ENCODE peak calls at places on chromosomes 1 and 21, in seven cellular contexts. I is H9, D is psoas muscle, T is prostate gland, U is MM.1S, S is neural progenitor cell, K is lung. Y is an unnamed sample.

GRCh38 chr1:202861420-202862121 is 27.4 kb downstream of the RABIF start:
- DNase-seq in I (peak; percentile 97), D (peak; percentile 95), T (peak; percentile 95), U (peak; percentile 88), S (peak; percentile 97), K (peak; percentile 92), Y (peak; percentile 94)

GRCh38 chr1:204465469-204466415 is 28.9 kb downstream of the PIK3C2B start:
- DNase-seq in I (no peak), D (peak; percentile 56), T (no peak), U (no peak), S (no peak), K (no peak), Y (no peak)

GRCh38 chr1:63557365-63557987 is 34.2 kb downstream of the EFCAB7 start:
- DNase-seq in I (peak; percentile 34), D (no peak), T (no peak), U (peak; percentile 54), S (peak; percentile 56), K (no peak), Y (no peak)

GRCh38 chr1:18466676-18467075 is 14.1 kb upstream of the KLHDC7A start:
- DNase-seq in I (no peak), D (no peak), T (no peak), U (no peak), S (no peak), K (no peak), Y (no peak)

GRCh38 chr1:77906624-77907023 is 18.2 kb downstream of the NEXN start:
- DNase-seq in I (no peak), D (no peak), T (no peak), U (no peak), S (no peak), K (no peak), Y (no peak)

GRCh38 chr21:35427320-35428040 is 378.4 kb upstream of the RUNX1 start:
- DNase-seq in I (no peak), D (no peak), T (no peak), U (no peak), S (no peak), K (no peak), Y (peak; percentile 76)

GRCh38 chr1:244341455-244342450 is 110.0 kb downstream of the ADSS2 start:
- DNase-seq in I (peak; percentile 86), D (no peak), T (peak; percentile 62), U (no peak), S (peak; percentile 51), K (peak; percentile 31), Y (no peak)

GRCh38 chr1:60978421-60979357 is 103.7 kb upstream of the NFIA start:
- DNase-seq in I (peak; percentile 46), D (peak; percentile 59), T (peak; percentile 12), U (peak; percentile 45), S (no peak), K (peak; percentile 39), Y (no peak)

GRCh38 chr1:74010206-74010605 is 187.8 kb downstream of the LRRIQ3 start:
- DNase-seq in I (peak; percentile 24), D (no peak), T (no peak), U (peak; percentile 74), S (no peak), K (no peak), Y (no peak)

GRCh38 chr21:35520869-35521268 is 471.8 kb upstream of the RUNX1 start:
- DNase-seq in I (no peak), D (no peak), T (no peak), U (no peak), S (no peak), K (no peak), Y (no peak)

GRCh38 chr1:167659440-167659839 is 29.4 kb downstream of the RCSD1 start:
- DNase-seq in I (no peak), D (no peak), T (no peak), U (no peak), S (no peak), K (no peak), Y (no peak)

GRCh38 chr1:24906760-24907490 is 23.2 kb downstream of the RUNX3 start:
- DNase-seq in I (peak; percentile 21), D (no peak), T (no peak), U (no peak), S (no peak), K (no peak), Y (no peak)

GRCh38 chr21:17498586-17498985 is 14.3 kb upstream of the CXADR start:
- DNase-seq in I (no peak), D (no peak), T (peak; percentile 14), U (no peak), S (no peak), K (no peak), Y (no peak)

GRCh38 chr1:89675677-89676076 is 42.8 kb downstream of the LRRC8C start:
- DNase-seq in I (no peak), D (no peak), T (no peak), U (no peak), S (no peak), K (no peak), Y (no peak)

GRCh38 chr1:79587229-79587628 is 580.7 kb upstream of the ADGRL4 start:
- DNase-seq in I (no peak), D (no peak), T (no peak), U (no peak), S (no peak), K (no peak), Y (no peak)

GRCh38 chr1:164261691-164262240 is 297.2 kb upstream of the PBX1 start:
- DNase-seq in I (no peak), D (no peak), T (no peak), U (no peak), S (no peak), K (no peak), Y (no peak)

GRCh38 chr1:145990249-145991097 is 5.9 kb downstream of the TXNIP start:
- DNase-seq in I (no peak), D (peak; percentile 81), T (no peak), U (no peak), S (no peak), K (no peak), Y (no peak)

GRCh38 chr1:223832637-223832943 is 13.2 kb downstream of the TP53BP2 start:
- DNase-seq in I (no peak), D (no peak), T (no peak), U (no peak), S (no peak), K (no peak), Y (no peak)

GRCh38 chr21:46604975-46605758 is at the start of gene S100B:
- DNase-seq in I (peak; percentile 59), D (no peak), T (no peak), U (no peak), S (peak; percentile 41), K (no peak), Y (no peak)

GRCh38 chr1:33466159-33466558 is 6.3 kb upstream of the ZSCAN20 start:
- DNase-seq in I (no peak), D (no peak), T (no peak), U (no peak), S (no peak), K (no peak), Y (no peak)

GRCh38 chr1:3824650-3825049 is 28.4 kb upstream of the LRRC47 start:
- DNase-seq in I (no peak), D (no peak), T (no peak), U (no peak), S (no peak), K (no peak), Y (no peak)

GRCh38 chr1:167635233-167635648 is 5.2 kb downstream of the RCSD1 start:
- DNase-seq in I (peak; percentile 64), D (peak; percentile 73), T (no peak), U (no peak), S (peak; percentile 87), K (no peak), Y (no peak)

GRCh38 chr1:104125226-104125625 is 375.5 kb downstream of the AMY1C start:
- DNase-seq in I (no peak), D (no peak), T (no peak), U (no peak), S (no peak), K (no peak), Y (no peak)

DNA sequence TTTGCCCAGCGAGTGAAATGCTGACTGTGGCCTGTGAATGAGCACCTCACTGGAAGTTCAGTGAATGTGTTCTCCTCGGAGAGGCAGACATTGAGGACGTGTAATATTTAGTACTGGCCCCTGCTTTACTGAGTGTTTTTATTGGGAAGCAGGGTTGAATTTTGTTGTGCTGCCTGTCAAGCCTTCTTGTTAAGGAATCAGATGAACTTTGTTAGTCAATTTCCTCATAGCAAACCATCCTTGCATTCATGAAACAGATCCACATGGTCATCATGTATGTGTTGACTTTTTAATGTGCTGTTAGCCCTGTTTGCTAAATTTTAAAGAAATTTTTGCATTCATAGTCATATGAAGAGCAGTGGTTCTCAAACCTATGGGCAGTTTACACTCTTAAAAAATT is 47.9 kb downstream of the AGPAT3 start:
- DNase-seq in I (no peak), D (no peak), T (no peak), U (no peak), S (no peak), K (no peak), Y (no peak)
- TF ChIP-seq CTCF in I (no peak), D (no peak), T (no peak), U (no peak), S (no peak), K (no peak), Y (no peak)

GRCh38 chr21:42030311-42030710 is 20.2 kb upstream of the ZBTB21 start:
- DNase-seq in I (no peak), D (no peak), T (no peak), U (no peak), S (no peak), K (no peak), Y (no peak)

GRCh38 chr21:42031816-42032215 is 21.7 kb upstream of the ZBTB21 start:
- DNase-seq in I (no peak), D (no peak), T (peak; percentile 13), U (peak; percentile 91), S (no peak), K (no peak), Y (no peak)

GRCh38 chr21:42031241-42031640 is 21.1 kb upstream of the ZBTB21 start:
- DNase-seq in I (no peak), D (no peak), T (no peak), U (peak; percentile 81), S (no peak), K (no peak), Y (no peak)

GRCh38 chr21:42032968-42033367 is 22.8 kb upstream of the ZBTB21 start:
- DNase-seq in I (no peak), D (no peak), T (no peak), U (peak; percentile 54), S (no peak), K (no peak), Y (no peak)

GRCh38 chr21:42032266-42032665 is 22.1 kb upstream of the ZBTB21 start:
- DNase-seq in I (no peak), D (no peak), T (no peak), U (peak; percentile 26), S (no peak), K (no peak), Y (no peak)
- H3K4me1 ChIP-seq in I (no peaks in the 10 kb centered on the region), D (no peaks in the 10 kb centered on the region), T (no peaks in the 10 kb centered on the region), U (peaks cover 39% of the 10 kb centered on the region), S (peaks cover 7% of the 10 kb centered on the region), K (peaks cover under 1% of the 10 kb centered on the region), Y (no peaks in the 10 kb centered on the region)

DNA sequence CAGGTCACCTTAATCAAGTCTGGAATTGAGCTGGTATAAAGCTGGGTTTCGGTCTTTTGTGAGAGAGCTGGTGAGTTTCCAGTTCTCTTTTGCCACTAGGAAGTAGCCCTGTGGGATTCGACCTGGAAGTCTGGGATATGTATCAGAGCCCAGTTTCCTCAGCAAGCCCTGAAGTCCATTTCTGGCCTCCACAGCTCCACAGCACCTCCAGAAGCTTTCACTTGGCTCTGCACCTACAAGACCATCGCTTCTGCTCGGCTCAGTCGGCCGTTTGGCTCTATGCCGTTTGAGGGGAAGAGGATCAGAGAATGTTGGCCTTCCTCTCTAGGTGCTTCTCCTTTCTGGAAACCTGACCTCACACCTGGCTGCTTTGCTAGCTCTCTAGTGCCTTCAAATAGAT is 148.0 kb downstream of the GALNT2 start:
- DNase-seq in I (peak; percentile 45), D (peak; percentile 79), T (no peak), U (no peak), S (peak; percentile 52), K (peak; percentile 44), Y (peak; percentile 81)
- TF ChIP-seq CTCF in I (peak; percentile 52), D (peak; percentile 69), T (peak; percentile 23), U (peak; percentile 10), S (peak; percentile 48), K (no peak), Y (peak; percentile 20)

GRCh38 chr1:15177710-15178166 is 24.2 kb downstream of the TMEM51 start:
- DNase-seq in I (no peak), D (no peak), T (no peak), U (no peak), S (no peak), K (no peak), Y (no peak)
- H3K4me1 ChIP-seq in I (peaks cover 2% of the 10 kb centered on the region), D (no peaks in the 10 kb centered on the region), T (no peaks in the 10 kb centered on the region), U (peaks cover 68% of the 10 kb centered on the region), S (no peaks in the 10 kb centered on the region), K (peaks cover 29% of the 10 kb centered on the region), Y (no peaks in the 10 kb centered on the region)